ENCODE peak calls at places on chromosome 11, in ten cellular contexts. M is fibroblast of pulmonary artery, Z is dorsolateral prefrontal cortex, G is pancreas, C is choroid plexus epithelial cell, U is body of pancreas, Y is nephron progenitor cell, D is astrocyte of the spinal cord, T is neural crest cell, B is B cell. A is an unnamed sample.

GRCh38 chr11:93287434-93287833 is 43.1 kb upstream of the DEUP1 start:
- DNase-seq in U (no peak), Y (no peak), C (no peak), G (no peak), T (no peak), D (no peak), B (no peak), Z (no peak), M (no peak), A (no peak)

GRCh38 chr11:3215346-3216026 is 3.1 kb downstream of the MRGPRG start:
- DNase-seq in B (no peak), U (peak; percentile 40), M (no peak), Z (peak; percentile 13), D (no peak), T (no peak), C (no peak), G (no peak), Y (no peak), A (no peak)

GRCh38 chr11:87851827-87852226 is 323.4 kb downstream of the RAB38 start:
- DNase-seq in Z (no peak), M (no peak), D (no peak), T (no peak), B (no peak), C (no peak), G (no peak), Y (no peak), U (no peak), A (no peak)

GRCh38 chr11:105823495-105824033 is 198.5 kb downstream of the MSANTD4 start:
- DNase-seq in B (no peak), Y (no peak), M (no peak), C (no peak), Z (no peak), D (no peak), T (no peak), G (no peak), U (no peak), A (no peak)

GRCh38 chr11:134052988-134053945 is 15.6 kb upstream of the JAM3 start:
- DNase-seq in Y (no peak), D (no peak), Z (no peak), G (no peak), T (no peak), B (no peak), M (no peak), C (no peak), U (no peak), A (no peak)

GRCh38 chr11:118897721-118898310 is 14.1 kb downstream of the CXCR5 start:
- DNase-seq in M (no peak), Y (no peak), G (no peak), D (no peak), T (no peak), Z (no peak), C (no peak), U (peak; percentile 39), B (peak; percentile 18), A (no peak)

GRCh38 chr11:74282421-74282820 is 29.0 kb downstream of the P4HA3 start:
- DNase-seq in Y (no peak), M (no peak), G (no peak), B (no peak), C (no peak), D (no peak), Z (no peak), T (no peak), U (no peak), A (no peak)

GRCh38 chr11:36030707-36031365 is 87.0 kb downstream of the LDLRAD3 start:
- DNase-seq in Z (no peak), G (no peak), C (peak; percentile 64), B (no peak), T (no peak), D (peak; percentile 58), U (no peak), Y (no peak), M (peak; percentile 40), A (no peak)

GRCh38 chr11:64834031-64834722 is 10.3 kb downstream of the CDC42BPG start:
- DNase-seq in M (no peak), G (no peak), U (no peak), B (no peak), Z (no peak), Y (no peak), C (no peak), T (no peak), D (no peak), A (no peak)

GRCh38 chr11:64834723-64835615 is 9.5 kb downstream of the CDC42BPG start:
- DNase-seq in U (peak; percentile 95), T (no peak), C (no peak), Y (no peak), M (peak; percentile 38), Z (no peak), D (peak; percentile 41), B (no peak), G (peak; percentile 84), A (no peak)

GRCh38 chr11:64836448-64837072 is 7.9 kb downstream of the CDC42BPG start:
- DNase-seq in B (no peak), T (no peak), Z (no peak), Y (no peak), C (no peak), D (no peak), U (no peak), M (no peak), G (no peak), A (no peak)

GRCh38 chr11:64837887-64838351 is 6.5 kb downstream of the CDC42BPG start:
- DNase-seq in G (no peak), Y (no peak), T (no peak), C (no peak), M (no peak), D (no peak), U (no peak), Z (no peak), B (no peak), A (no peak)

DNA sequence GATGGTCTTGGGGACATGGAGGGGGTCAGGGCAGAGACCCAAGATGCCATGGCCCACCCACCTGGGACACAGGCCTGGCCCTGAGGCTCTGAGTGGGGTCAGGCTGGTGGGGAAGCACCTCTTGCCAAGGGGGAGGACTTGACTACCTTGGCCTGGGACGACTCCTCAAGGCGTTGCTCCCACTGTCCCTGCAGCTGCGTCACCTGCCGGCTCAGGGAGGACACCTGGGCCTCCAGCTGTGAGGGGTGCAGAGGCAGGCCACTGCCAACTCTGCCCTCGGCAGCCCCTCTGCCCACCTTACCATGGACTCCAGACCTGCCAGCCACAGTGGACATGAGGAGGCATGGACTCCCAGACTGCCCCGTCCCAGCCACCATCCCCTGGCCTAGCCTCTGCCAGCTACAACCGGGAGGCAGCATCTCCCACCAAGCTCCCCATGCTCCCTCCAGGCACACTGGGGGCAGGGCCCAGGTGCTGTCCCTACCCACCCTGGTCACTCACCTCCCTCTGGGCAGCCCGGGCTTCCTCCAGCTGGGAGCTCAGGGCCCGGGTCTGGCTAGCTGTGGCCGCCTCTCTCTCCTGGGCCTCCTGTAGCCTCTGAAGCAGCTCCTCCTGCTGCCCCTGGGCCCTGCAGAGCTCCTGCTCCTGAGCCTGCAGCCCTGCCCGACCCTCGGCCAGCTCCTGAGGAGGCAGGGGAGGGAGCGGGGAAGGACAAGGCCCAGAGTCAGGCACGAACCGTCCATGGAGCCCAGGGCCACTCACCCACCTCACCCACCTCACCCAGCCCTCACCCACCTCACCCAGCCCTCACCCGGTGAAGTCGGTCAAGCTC is 8.6 kb downstream of the CDC42BPG start:
- DNase-seq in C (no peak), Y (no peak), T (no peak), D (no peak), Z (no peak), M (no peak), B (no peak), G (no peak), U (peak; percentile 42), A (no peak)
- TF ChIP-seq CTCF in C (no peak), Y (no peak), T (no peak), D (no peak), Z (no peak), M (no peak), B (no peak), G (no peak), U (no peak), A (no peak)

GRCh38 chr11:12377824-12378593 is 638 bp downstream of the PARVA start:
- DNase-seq in B (no peak), Z (no peak), M (peak; percentile 87), T (peak; percentile 57), Y (peak; percentile 72), G (peak; percentile 82), D (peak; percentile 79), C (peak; percentile 60), U (peak; percentile 84), A (no peak)
- TF ChIP-seq CTCF in B (no peak), Z (no peak), M (no peak), T (peak; percentile 43), Y (no peak), G (no peak), D (peak; percentile 24), C (no peak), U (peak; percentile 71), A (no peak)

GRCh38 chr11:90635886-90636285 is 413.0 kb upstream of the CHORDC1 start:
- DNase-seq in C (no peak), T (no peak), G (no peak), Z (no peak), M (no peak), D (no peak), B (no peak), U (no peak), Y (no peak), A (no peak)
- TF ChIP-seq CTCF in C (no peak), T (no peak), G (no peak), Z (no peak), M (no peak), D (no peak), B (no peak), U (no peak), Y (no peak), A (no peak)

GRCh38 chr11:6604081-6604626 is 580 bp downstream of the ILK start:
- DNase-seq in B (peak; percentile 77), T (no peak), C (peak; percentile 82), U (peak; percentile 55), M (peak; percentile 75), D (peak; percentile 71), G (peak; percentile 33), Z (no peak), Y (peak; percentile 64), A (peak; percentile 37)

GRCh38 chr11:6606471-6607189 is 3.1 kb downstream of the ILK start:
- DNase-seq in T (peak; percentile 80), D (peak; percentile 92), G (peak; percentile 93), B (no peak), Z (peak; percentile 59), U (peak; percentile 95), C (peak; percentile 96), M (peak; percentile 95), Y (peak; percentile 93), A (peak; percentile 84)

GRCh38 chr11:6601041-6601461 is 2.4 kb downstream of the RRP8 start:
- DNase-seq in G (no peak), M (no peak), C (no peak), T (no peak), Y (no peak), Z (no peak), U (no peak), D (no peak), B (no peak), A (no peak)

GRCh38 chr11:6602096-6602940 is 1.1 kb downstream of the RRP8 start:
- DNase-seq in D (no peak), C (no peak), Z (no peak), M (no peak), U (no peak), G (no peak), B (no peak), T (no peak), Y (no peak), A (no peak)

DNA sequence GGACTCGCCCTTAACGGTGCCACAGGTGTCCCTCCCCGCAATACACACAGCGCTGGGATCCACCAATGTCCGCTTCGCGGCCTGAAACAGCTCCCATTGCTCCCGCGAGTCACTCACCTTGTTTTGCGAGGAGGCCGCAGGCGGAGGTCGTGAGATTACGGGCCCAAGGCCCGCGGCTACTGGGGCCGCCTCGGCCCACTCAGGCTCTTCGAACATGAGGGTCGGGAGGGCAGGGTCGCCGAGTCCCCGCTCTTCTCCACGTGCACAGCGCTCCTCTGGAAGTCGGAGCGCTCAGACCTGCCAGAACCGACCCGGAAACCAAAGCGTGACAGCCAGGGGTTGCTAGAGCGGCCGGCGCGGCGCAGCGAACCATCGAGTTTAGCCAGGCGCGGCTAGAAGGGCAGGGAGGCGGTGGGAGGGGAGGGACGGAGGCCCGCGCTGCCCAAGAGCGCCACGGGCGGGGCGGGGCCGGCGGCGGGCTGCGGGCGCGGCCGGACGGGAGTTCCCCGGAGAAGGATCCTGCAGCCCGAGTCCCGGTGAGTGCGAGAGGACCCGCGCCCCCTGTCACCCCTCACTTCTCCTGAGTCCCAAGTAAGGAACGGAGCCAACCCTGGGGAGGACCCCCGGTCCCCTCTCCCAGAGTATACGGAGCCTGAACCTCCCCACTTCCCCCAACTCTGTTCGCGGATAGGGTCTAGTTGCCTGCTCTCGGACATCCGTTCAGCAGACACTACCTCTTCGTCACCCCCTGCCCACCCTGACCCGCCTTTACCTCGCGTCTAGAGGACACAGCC is at the start of the genes ILK and RRP8:
- DNase-seq in U (peak; percentile 92), Y (peak; percentile 91), C (peak; percentile 92), G (peak; percentile 90), M (peak; percentile 92), B (peak; percentile 95), T (peak; percentile 83), Z (peak; percentile 84), D (peak; percentile 92), A (peak; percentile 66)
- TF ChIP-seq CTCF in U (peak; percentile 64), Y (no peak), C (peak; percentile 50), G (no peak), M (peak; percentile 10), B (peak; percentile 8), T (no peak), Z (peak; percentile 53), D (no peak), A (peak; percentile 18)